ENCODE peak calls at places on chromosome 18, in ten cellular contexts. F, R, Q, H, G, D, S, I, L and V are unnamed samples.

GRCh38 chr18:23743733-23744333 is 54.6 kb downstream of the LAMA3 start:
- DNase-seq in S (no peak), D (no peak), G (no peak), H (no peak), I (no peak), L (no peak), R (no peak), Q (no peak), F (no peak), V (no peak)

GRCh38 chr18:44997139-44997538 is 316.5 kb downstream of the SETBP1 start:
- DNase-seq in F (no peak), D (no peak), Q (no peak), S (no peak), I (no peak), H (no peak), G (no peak), R (no peak), L (no peak), V (no peak)

GRCh38 chr18:76679259-76679658 is 143.1 kb upstream of the ZNF236 start:
- DNase-seq in I (no peak), F (no peak), L (no peak), G (no peak), S (no peak), D (peak; percentile 59), R (no peak), Q (no peak), H (no peak), V (no peak)

GRCh38 chr18:31490387-31490786 is 7.6 kb upstream of the DSG2 start:
- DNase-seq in F (peak; percentile 43), R (no peak), H (peak; percentile 86), D (peak; percentile 58), S (no peak), G (peak; percentile 39), Q (no peak), L (peak; percentile 89), I (no peak), V (no peak)

GRCh38 chr18:79574938-79575525 is 104.6 kb upstream of the CTDP1 start:
- DNase-seq in S (no peak), I (no peak), R (no peak), F (no peak), H (no peak), G (no peak), Q (no peak), D (no peak), L (no peak), V (peak; percentile 81)

GRCh38 chr18:79923896-79924585 is 27.4 kb downstream of the SLC66A2 start:
- DNase-seq in I (no peak), L (no peak), R (no peak), F (no peak), H (no peak), G (no peak), D (no peak), Q (no peak), S (no peak), V (peak; percentile 62)

GRCh38 chr18:58584219-58585127 is 44.4 kb downstream of the ALPK2 start:
- DNase-seq in Q (no peak), H (peak; percentile 60), G (peak; percentile 50), F (peak; percentile 86), S (no peak), I (no peak), D (no peak), L (peak; percentile 73), R (peak; percentile 46), V (peak; percentile 38)

GRCh38 chr18:55115606-55116005 is 156.3 kb upstream of the CCDC68 start:
- DNase-seq in I (no peak), H (peak; percentile 8), Q (no peak), S (no peak), L (no peak), R (no peak), D (no peak), G (no peak), F (no peak), V (peak; percentile 78)

GRCh38 chr18:74596959-74597661 is 560 bp upstream of the ZNF407 start:
- DNase-seq in F (peak; percentile 65), Q (peak; percentile 60), R (peak; percentile 80), I (peak; percentile 51), D (peak; percentile 84), S (peak; percentile 73), H (no peak), L (peak; percentile 40), G (peak; percentile 72), V (peak; percentile 85)

GRCh38 chr18:45249306-45249705 is 366.0 kb upstream of the SLC14A2 start:
- DNase-seq in S (peak; percentile 27), I (no peak), F (peak; percentile 76), Q (no peak), G (no peak), H (no peak), L (no peak), D (no peak), R (peak; percentile 60), V (no peak)

DNA sequence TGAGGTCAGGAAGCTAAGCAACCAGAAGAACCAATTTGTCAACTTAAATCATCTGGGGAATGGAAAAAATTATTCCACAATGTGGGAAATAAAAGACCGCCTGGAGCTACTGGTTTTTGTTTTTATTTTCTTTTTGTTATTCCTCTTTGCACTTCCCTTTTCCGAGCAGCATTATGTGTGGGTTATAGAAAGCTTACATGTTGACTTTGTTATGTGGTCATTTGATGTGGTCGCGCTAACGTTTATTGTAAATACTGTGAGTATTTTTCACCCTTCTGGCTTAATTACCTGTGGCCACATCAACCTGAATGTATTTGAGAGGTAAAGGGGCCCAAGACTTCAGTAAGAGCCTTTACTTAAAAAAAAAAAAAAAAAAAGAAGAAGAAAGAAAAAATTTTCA is 75.4 kb downstream of the PTPRM start:
- DNase-seq in I (no peak), L (no peak), G (no peak), S (no peak), D (no peak), R (no peak), Q (no peak), F (no peak), H (no peak), V (no peak)
- H3K4me2 ChIP-seq in I (no peak overlapping the region), L (no peak overlapping the region), G (no peak overlapping the region), S (no peak overlapping the region), D (no peak overlapping the region), R (no peak overlapping the region), Q (no peak overlapping the region), F (no peak overlapping the region), H (no peak overlapping the region), V (no peak overlapping the region)

GRCh38 chr18:13406049-13406615 is 187.6 kb downstream of the LDLRAD4 start:
- DNase-seq in S (no peak), R (no peak), F (no peak), L (no peak), Q (no peak), G (no peak), H (no peak), I (no peak), D (no peak), V (peak; percentile 47)

GRCh38 chr18:13406770-13407169 is 188.2 kb downstream of the LDLRAD4 start:
- DNase-seq in Q (no peak), D (no peak), L (no peak), R (no peak), F (no peak), S (no peak), I (no peak), G (no peak), H (no peak), V (peak; percentile 9)

GRCh38 chr18:13401404-13401803 is 182.8 kb downstream of the LDLRAD4 start:
- DNase-seq in L (no peak), H (no peak), G (no peak), I (no peak), D (no peak), S (no peak), F (no peak), R (no peak), Q (no peak), V (peak; percentile 42)

GRCh38 chr18:13405305-13406038 is 186.9 kb downstream of the LDLRAD4 start:
- DNase-seq in Q (no peak), G (no peak), L (no peak), R (no peak), H (no peak), I (no peak), D (no peak), S (no peak), F (no peak), V (no peak)

DNA sequence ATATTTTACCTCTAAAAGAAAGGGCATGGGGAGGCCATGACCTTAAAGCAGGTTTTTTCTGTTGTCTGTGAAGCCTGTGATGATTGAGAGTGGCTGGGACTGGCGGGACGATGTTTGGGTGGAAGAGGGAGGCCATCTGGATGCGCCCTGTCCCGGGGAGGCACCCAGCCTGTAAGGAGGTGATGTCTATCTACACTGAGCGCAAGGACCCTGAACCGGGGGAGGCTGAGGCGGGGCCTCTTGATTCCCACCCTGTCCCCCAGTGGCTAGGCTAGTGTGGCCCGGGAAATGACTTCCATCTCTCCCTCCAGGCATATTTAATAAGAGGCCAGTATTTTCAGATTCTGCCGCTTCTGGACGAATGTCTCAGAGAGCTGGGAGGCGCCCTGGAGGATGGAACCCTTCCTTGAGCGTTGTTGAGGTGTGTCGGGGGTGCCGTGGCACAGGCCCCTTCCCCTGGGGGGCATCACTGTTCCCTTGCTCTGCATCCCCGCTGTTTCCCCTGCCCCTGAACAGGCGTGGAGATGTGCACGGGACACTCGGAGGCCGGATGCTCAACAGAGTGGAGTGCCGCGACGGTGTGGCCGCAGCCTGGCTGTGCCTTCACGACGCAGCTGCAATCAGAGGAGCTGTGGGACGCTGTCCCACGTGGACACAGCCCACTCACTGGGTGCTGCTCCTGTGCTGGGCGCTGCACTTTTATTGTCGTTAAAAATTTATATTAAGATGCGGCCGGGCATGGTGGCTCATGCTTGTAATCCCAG is 185.4 kb downstream of the LDLRAD4 start:
- DNase-seq in H (no peak), S (no peak), I (no peak), F (no peak), R (no peak), D (no peak), G (no peak), L (no peak), Q (no peak), V (peak; percentile 21)
- TF ChIP-seq CTCF in H (no peak), S (no peak), I (no peak), F (no peak), R (no peak), D (no peak), G (no peak), L (no peak), Q (no peak), V (no peak)

GRCh38 chr18:421236-422155 is 79.0 kb downstream of the COLEC12 start:
- DNase-seq in H (no peak), Q (no peak), S (no peak), L (peak; percentile 42), G (no peak), F (peak; percentile 73), R (peak; percentile 31), I (no peak), D (no peak), V (peak; percentile 44)
- H3K4me2 ChIP-seq in H (no peak overlapping the region), Q (no peak overlapping the region), S (peak overlapping the region; percentile 70), L (no peak overlapping the region), G (no peak overlapping the region), F (peak overlapping the region; percentile 75), R (peak overlapping the region; percentile 66), I (no peak overlapping the region), D (no peak overlapping the region), V (peak overlapping the region; percentile 62)

DNA sequence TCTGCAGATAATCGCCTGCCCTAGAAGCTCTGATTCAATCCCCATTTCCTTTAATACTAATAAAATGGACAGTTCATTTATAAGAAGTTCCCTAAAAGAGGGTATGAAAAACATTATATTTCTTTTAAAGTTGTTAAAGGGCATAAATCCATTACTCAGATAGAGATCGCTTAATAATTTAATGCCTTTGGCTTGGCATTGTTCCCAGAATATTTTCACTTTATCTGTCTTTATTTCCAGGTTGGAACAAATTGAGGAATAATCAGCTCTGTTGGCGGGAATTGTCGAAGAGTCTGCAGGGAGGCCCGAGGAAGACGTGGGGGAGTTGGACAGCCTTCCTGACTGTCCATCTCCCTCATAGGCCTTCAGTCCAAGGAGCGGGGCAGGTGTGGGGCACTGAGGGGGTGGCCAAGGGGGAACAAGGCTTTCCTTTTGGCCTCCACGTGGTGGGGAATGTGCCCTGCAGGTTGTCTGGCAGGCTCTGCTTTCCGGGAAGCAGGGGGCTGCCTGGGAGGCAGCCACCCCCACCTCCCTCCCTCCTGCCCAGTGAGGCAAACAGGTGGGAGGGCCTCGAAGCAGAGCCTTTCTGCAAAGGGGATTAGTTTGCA is 179.6 kb downstream of the ZBTB7C start:
- DNase-seq in G (no peak), H (no peak), I (no peak), D (no peak), R (no peak), L (no peak), S (peak; percentile 69), Q (no peak), F (no peak), V (peak; percentile 62)
- TF ChIP-seq CTCF in G (no peak), H (no peak), I (no peak), D (no peak), R (no peak), L (no peak), S (no peak), Q (no peak), F (no peak), V (no peak)